ENCODE peak calls at places on chromosomes 5 and 9, in seven cellular contexts. B, G, K, W, R, F and N are unnamed samples.

GRCh38 chr5:148687427-148687826 is 33.1 kb upstream of the HTR4 start:
- DNase-seq in G (no peak), B (no peak), R (peak; percentile 57), K (peak; percentile 20), F (peak; percentile 25), W (peak; percentile 72), N (no peak)

GRCh38 chr5:757931-758697 is 26.4 kb downstream of the ZDHHC11B start:
- DNase-seq in W (peak; percentile 60), R (peak; percentile 74), G (no peak), B (peak; percentile 86), F (no peak), K (no peak), N (peak; percentile 92)

GRCh38 chr5:59562756-59563389 is 330.7 kb downstream of the PDE4D start:
- DNase-seq in R (peak; percentile 69), G (no peak), W (peak; percentile 55), B (peak; percentile 40), K (peak; percentile 81), F (peak; percentile 22), N (no peak)

GRCh38 chr9:3936520-3937235 is 363.2 kb downstream of the GLIS3 start:
- DNase-seq in K (no peak), F (no peak), B (no peak), R (no peak), W (no peak), G (no peak), N (peak; percentile 57)

GRCh38 chr5:121963409-121963808 is 1.6 kb downstream of the SRFBP1 start:
- DNase-seq in G (no peak), K (no peak), F (no peak), B (no peak), R (no peak), W (no peak), N (no peak)

GRCh38 chr5:57779383-57780223 is 297.0 kb upstream of the ACTBL2 start:
- DNase-seq in W (peak; percentile 32), F (peak; percentile 82), K (peak; percentile 71), R (peak; percentile 49), G (peak; percentile 18), B (peak; percentile 57), N (no peak)

GRCh38 chr9:126334626-126335621 is 8.3 kb downstream of the MVB12B start:
- DNase-seq in B (no peak), R (peak; percentile 99), F (no peak), K (peak; percentile 52), G (no peak), W (no peak), N (no peak)

GRCh38 chr5:40503438-40503837 is 176.3 kb upstream of the PTGER4 start:
- DNase-seq in K (no peak), R (no peak), G (no peak), F (no peak), B (no peak), W (no peak), N (no peak)

GRCh38 chr5:32865475-32865874 is 154.4 kb downstream of the NPR3 start:
- DNase-seq in R (no peak), K (peak; percentile 80), G (no peak), F (peak; percentile 63), B (no peak), W (no peak), N (no peak)

GRCh38 chr5:31366941-31367340 is 165.0 kb downstream of the DROSHA start:
- DNase-seq in R (no peak), G (no peak), W (no peak), K (peak; percentile 76), F (peak; percentile 70), B (no peak), N (no peak)

GRCh38 chr5:14685757-14686156 is 21.2 kb downstream of the OTULIN start:
- DNase-seq in F (peak; percentile 79), G (peak; percentile 61), K (peak; percentile 60), B (peak; percentile 23), W (no peak), R (peak; percentile 48), N (no peak)

GRCh38 chr5:53318303-53318702 is 162.1 kb upstream of the FST start:
- DNase-seq in K (no peak), W (no peak), B (no peak), G (no peak), R (no peak), F (no peak), N (no peak)

GRCh38 chr5:89817841-89818240 is 591.7 kb downstream of the CETN3 start:
- DNase-seq in K (no peak), B (no peak), R (no peak), F (no peak), G (no peak), W (no peak), N (no peak)

GRCh38 chr5:173616577-173617118 is at the start of gene BOD1:
- DNase-seq in B (peak; percentile 96), G (peak; percentile 92), W (peak; percentile 98), F (peak; percentile 100), K (peak; percentile 98), R (peak; percentile 96), N (peak; percentile 96)

GRCh38 chr9:121686930-121687541 is 35.6 kb downstream of the DAB2IP start:
- DNase-seq in W (peak; percentile 86), K (peak; percentile 43), F (peak; percentile 78), R (peak; percentile 63), G (peak; percentile 15), B (peak; percentile 57), N (peak; percentile 87)

GRCh38 chr5:125093776-125094175 is 347.3 kb upstream of the ZNF608 start:
- DNase-seq in W (no peak), G (no peak), B (no peak), K (peak; percentile 93), R (no peak), F (peak; percentile 92), N (no peak)

GRCh38 chr5:72228957-72229356 is 91.1 kb downstream of the MRPS27 start:
- DNase-seq in R (no peak), K (no peak), B (no peak), W (no peak), F (no peak), G (no peak), N (no peak)

GRCh38 chr5:88684136-88684500 is 198.9 kb downstream of the MEF2C start:
- DNase-seq in G (no peak), F (no peak), W (no peak), K (no peak), R (no peak), B (no peak), N (no peak)

GRCh38 chr5:98750693-98751092 is 22.8 kb upstream of the RGMB start:
- DNase-seq in K (no peak), R (peak; percentile 31), W (peak; percentile 81), F (peak; percentile 13), B (no peak), G (no peak), N (no peak)

GRCh38 chr9:19028835-19029451 is 4.1 kb downstream of the SAXO1 start:
- DNase-seq in R (peak; percentile 54), K (peak; percentile 54), B (peak; percentile 64), F (peak; percentile 80), W (peak; percentile 61), G (peak; percentile 34), N (peak; percentile 18)

GRCh38 chr9:77163889-77164288 is 13.4 kb upstream of the VPS13A start:
- DNase-seq in F (peak; percentile 91), K (peak; percentile 45), R (no peak), W (no peak), G (no peak), B (no peak), N (no peak)

GRCh38 chr5:159359408-159359807 is 29.1 kb upstream of the IL12B start:
- DNase-seq in B (no peak), W (no peak), K (no peak), R (no peak), G (no peak), F (no peak), N (no peak)

DNA sequence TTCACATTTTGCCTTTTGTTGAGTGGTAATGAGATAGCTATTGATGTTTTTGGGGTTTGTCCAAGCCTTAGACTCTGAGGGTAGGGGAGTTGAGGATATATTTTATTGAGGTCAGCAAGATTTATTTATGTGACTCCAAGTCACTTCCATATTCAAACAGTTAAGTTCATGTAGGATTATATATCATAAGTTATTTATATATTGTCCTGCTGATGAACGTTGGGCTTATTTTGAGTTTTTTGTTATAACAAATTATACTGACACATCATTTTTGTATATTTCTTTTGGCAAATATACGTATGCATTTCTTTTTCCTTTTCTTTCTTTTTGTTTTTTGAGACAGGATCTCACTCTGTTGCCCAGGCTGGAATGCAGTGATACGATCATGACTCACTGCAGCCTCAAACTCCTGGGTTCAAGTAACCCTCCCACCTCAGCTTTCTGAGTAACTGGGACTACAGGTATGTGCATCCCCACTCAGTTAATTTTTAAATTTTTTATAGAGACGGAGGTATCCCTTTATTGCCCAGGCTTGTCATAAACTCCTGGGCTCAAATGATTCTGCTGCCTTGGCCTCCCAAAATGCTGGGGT is 23.5 kb upstream of the IL12B start:
- DNase-seq in G (no peak), K (peak; percentile 59), F (no peak), W (no peak), B (no peak), R (no peak), N (no peak)
- H3K4me1 ChIP-seq in G (no peaks in the 10 kb centered on the region), K (no peaks in the 10 kb centered on the region), F (peaks cover 7% of the 10 kb centered on the region), W (no peaks in the 10 kb centered on the region), B (no peaks in the 10 kb centered on the region), R (no peaks in the 10 kb centered on the region), N (no peaks in the 10 kb centered on the region)

DNA sequence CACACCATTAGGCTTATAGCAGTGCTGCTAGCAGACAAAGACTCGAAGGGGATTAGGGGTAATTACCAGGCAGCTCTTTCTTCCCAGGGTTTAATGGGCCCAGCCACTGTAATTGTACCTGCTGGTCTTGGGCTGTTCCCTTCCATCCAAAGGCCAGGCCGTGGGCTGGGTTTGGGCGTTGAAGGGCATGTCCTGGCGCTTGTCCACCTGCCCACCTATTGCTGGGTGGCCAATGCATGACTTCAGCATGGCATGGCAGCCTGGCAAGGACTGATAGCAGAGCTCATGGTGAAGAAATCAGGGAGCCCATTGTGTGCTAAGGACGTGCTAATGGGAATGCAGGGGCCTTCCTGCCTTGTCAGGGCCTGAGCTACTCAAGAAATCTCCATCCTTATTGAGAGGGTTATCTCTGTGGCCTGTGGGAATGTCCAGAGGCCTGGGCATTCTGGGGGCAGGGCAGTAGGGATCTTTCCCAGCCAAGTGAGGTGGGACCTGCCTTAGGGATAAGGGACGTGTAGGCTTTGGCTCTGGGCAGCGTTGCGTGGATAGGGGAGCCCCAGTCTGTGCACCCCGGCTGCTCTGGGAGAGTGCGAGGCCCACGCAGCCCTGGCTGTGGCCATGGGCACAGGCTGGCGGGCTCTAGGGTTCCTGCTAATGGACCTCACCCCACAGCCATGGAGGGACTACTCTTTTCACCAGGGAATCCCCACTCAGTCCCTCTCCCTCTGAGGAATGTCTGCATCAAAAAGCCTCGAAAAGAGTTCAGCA is 116.1 kb upstream of the PITX1 start:
- DNase-seq in R (no peak), K (no peak), W (no peak), B (peak; percentile 43), F (no peak), G (no peak), N (no peak)
- H3K27ac ChIP-seq in R (no peak overlapping the region), K (no peak overlapping the region), W (no peak overlapping the region), B (peak overlapping the region; percentile 36), F (no peak overlapping the region), G (no peak overlapping the region), N (no peak overlapping the region)

GRCh38 chr9:73050887-73051550 is 98.2 kb upstream of the ALDH1A1 start:
- DNase-seq in K (no peak), W (peak; percentile 56), R (peak; percentile 59), F (no peak), B (peak; percentile 15), G (no peak), N (no peak)
- H3K9me3 ChIP-seq in K (no peaks in the 10 kb centered on the region), W (no peaks in the 10 kb centered on the region), R (no peaks in the 10 kb centered on the region), F (no peaks in the 10 kb centered on the region), B (no peaks in the 10 kb centered on the region), G (no peaks in the 10 kb centered on the region), N (no peaks in the 10 kb centered on the region)

DNA sequence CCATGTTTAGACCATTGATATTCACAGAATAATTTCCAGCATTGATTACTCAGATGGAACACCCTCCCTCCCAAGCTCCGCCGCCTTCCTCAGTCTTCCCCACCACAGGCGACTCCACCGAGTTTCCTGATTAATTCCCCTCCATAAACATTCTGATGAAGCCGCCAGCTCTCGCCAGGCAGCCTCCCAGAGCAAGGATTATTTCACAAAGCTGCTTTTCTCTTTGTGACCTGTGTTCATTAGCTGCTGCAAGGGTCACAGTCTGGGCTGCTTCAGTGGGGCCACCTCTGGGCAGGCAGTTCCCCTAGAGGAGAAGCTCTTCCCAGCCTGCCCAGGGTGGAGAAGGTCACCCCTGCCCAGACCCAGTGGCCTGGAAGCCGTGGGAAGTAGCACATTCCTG is 58.3 kb upstream of the RAPGEF1 start:
- DNase-seq in G (no peak), W (no peak), F (no peak), B (no peak), R (no peak), K (no peak), N (no peak)
- H3K4me1 ChIP-seq in G (no peaks in the 10 kb centered on the region), W (no peaks in the 10 kb centered on the region), F (no peaks in the 10 kb centered on the region), B (peaks cover 15% of the 10 kb centered on the region), R (no peaks in the 10 kb centered on the region), K (no peaks in the 10 kb centered on the region), N (no peaks in the 10 kb centered on the region)